ENCODE peak calls at places on chromosomes 3 and 15, in nine cellular contexts. G is vagina, W is nephron progenitor cell, A is bronchial epithelial cell, I is stomach, B is neural crest cell, S is uterus, L is B cell, C is AG04450. O is an unnamed sample.

GRCh38 chr15:93028632-93029612 is 60.1 kb downstream of the RGMA start:
- DNase-seq in B (no peak), L (no peak), G (no peak), A (peak), W (no peak), C (peak), S (peak), I (peak), O (peak)

GRCh38 chr15:68256675-68257450 is 20.7 kb upstream of the FEM1B start:
- DNase-seq in C (no peak), A (peak), W (peak), S (peak), I (peak), G (no peak), B (peak), L (peak), O (peak)

GRCh38 chr3:158700559-158700958 is 28.1 kb upstream of the LXN start:
- DNase-seq in L (no peak), W (no peak), I (no peak), B (no peak), G (no peak), C (no peak), A (no peak), S (no peak), O (no peak)

GRCh38 chr3:195012100-195012499 is 258.9 kb downstream of the XXYLT1 start:
- DNase-seq in W (no peak), G (no peak), S (no peak), C (no peak), A (no peak), B (no peak), I (peak), L (no peak), O (no peak)

GRCh38 chr3:55454611-55455010 is 32.5 kb downstream of the WNT5A start:
- DNase-seq in L (no peak), W (no peak), B (no peak), G (no peak), C (no peak), A (no peak), I (no peak), S (no peak), O (no peak)

GRCh38 chr3:139325551-139325950 is 18.3 kb upstream of the MRPS22 start:
- DNase-seq in B (no peak), A (no peak), L (no peak), I (no peak), G (no peak), W (no peak), C (no peak), S (no peak), O (no peak)

GRCh38 chr3:126480251-126480650 is 4.6 kb upstream of the ZXDC start:
- DNase-seq in G (no peak), L (no peak), C (no peak), W (no peak), I (no peak), A (no peak), B (no peak), S (no peak), O (no peak)

GRCh38 chr15:84605225-84605882 is 4.5 kb downstream of the ZSCAN2 start:
- DNase-seq in L (no peak), W (no peak), I (no peak), G (no peak), S (no peak), A (no peak), C (no peak), B (no peak), O (no peak)

GRCh38 chr15:63971427-63971805 is 74.9 kb downstream of the DAPK2 start:
- DNase-seq in I (no peak), G (peak), C (no peak), W (no peak), S (no peak), L (no peak), B (no peak), A (no peak), O (no peak)

GRCh38 chr3:51955893-51956770 is 951 bp downstream of the GPR62 start:
- DNase-seq in G (no peak), W (peak), C (no peak), A (peak), B (peak), S (peak), L (peak), I (peak), O (no peak)

GRCh38 chr15:89303986-89304385 is 30.6 kb downstream of the POLG start:
- DNase-seq in G (no peak), S (no peak), A (no peak), W (no peak), L (no peak), I (no peak), B (no peak), C (no peak), O (no peak)

GRCh38 chr3:23159929-23160328 is 43.2 kb upstream of the UBE2E2 start:
- DNase-seq in G (no peak), S (no peak), W (no peak), B (no peak), L (no peak), C (peak), I (no peak), A (peak), O (peak)

GRCh38 chr15:70584838-70585706 is 178.3 kb downstream of the UACA start:
- DNase-seq in G (no peak), L (peak), I (peak), W (peak), C (no peak), A (peak), S (no peak), B (peak), O (no peak)

GRCh38 chr15:42798802-42799201 is 61.9 kb upstream of the CDAN1 start:
- DNase-seq in B (no peak), G (no peak), A (no peak), L (no peak), C (no peak), S (no peak), W (no peak), I (no peak), O (no peak)

GRCh38 chr3:87634426-87634825 is 358.0 kb upstream of the POU1F1 start:
- DNase-seq in G (no peak), B (no peak), L (no peak), I (no peak), A (no peak), W (no peak), S (no peak), C (no peak), O (no peak)

GRCh38 chr3:140424211-140424610 is 253.7 kb upstream of the TRIM42 start:
- DNase-seq in I (no peak), W (no peak), G (no peak), B (no peak), L (no peak), S (no peak), A (peak), C (no peak), O (no peak)

GRCh38 chr3:134486577-134487041 is 752 bp downstream of the CEP63 start:
- DNase-seq in I (no peak), B (no peak), G (no peak), A (peak), C (no peak), L (no peak), W (no peak), S (no peak), O (no peak)

GRCh38 chr3:39911465-39912309 is 102.3 kb downstream of the MYRIP start:
- DNase-seq in C (no peak), B (no peak), A (peak), G (no peak), W (peak), S (no peak), L (no peak), I (no peak), O (peak)
- TF ChIP-seq CTCF in C (no peak), B (no peak), A (peak), G (no peak), W (no peak), S (no peak), L (no peak), I (no peak), O (no peak)

GRCh38 chr3:89315750-89316149 is 208.3 kb downstream of the EPHA3 start:
- DNase-seq in A (no peak), B (no peak), G (no peak), L (no peak), I (no peak), S (no peak), W (no peak), C (no peak), O (no peak)

GRCh38 chr3:89314454-89314853 is 207.0 kb downstream of the EPHA3 start:
- DNase-seq in S (no peak), W (peak), L (no peak), A (peak), B (no peak), I (no peak), C (no peak), G (no peak), O (no peak)

DNA sequence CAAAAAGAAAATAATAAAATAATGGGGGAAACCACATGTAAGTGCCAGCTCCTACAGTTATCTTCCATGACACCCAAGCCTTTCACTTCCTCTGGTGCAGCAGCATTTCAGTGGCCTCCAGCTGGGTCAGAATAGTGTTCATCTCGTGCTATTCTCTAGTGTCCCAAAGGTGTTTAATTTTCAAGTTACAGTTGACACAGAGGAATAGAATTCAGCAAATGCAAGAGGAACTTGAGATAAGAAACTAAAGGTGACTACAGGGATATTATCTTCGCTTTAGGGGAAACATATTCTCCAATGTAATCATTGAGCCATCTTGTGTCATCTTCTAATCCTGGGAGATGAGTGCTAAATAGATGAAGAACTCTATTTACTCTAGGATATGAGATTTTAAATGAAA is 212.8 kb downstream of the EPHA3 start:
- DNase-seq in B (no peak), I (no peak), C (no peak), A (no peak), W (no peak), S (no peak), L (no peak), G (no peak), O (no peak)
- TF ChIP-seq CTCF in B (no peak), I (no peak), C (no peak), A (no peak), W (no peak), S (no peak), L (no peak), G (no peak), O (no peak)

GRCh38 chr15:74133071-74133702 is 2.8 kb downstream of the ISLR2 start:
- DNase-seq in W (peak), A (no peak), L (peak), S (no peak), C (no peak), B (no peak), I (no peak), G (no peak), O (no peak)
- TF ChIP-seq CTCF in W (no peak), A (peak), L (no peak), S (no peak), C (no peak), B (no peak), I (no peak), G (no peak), O (no peak)

DNA sequence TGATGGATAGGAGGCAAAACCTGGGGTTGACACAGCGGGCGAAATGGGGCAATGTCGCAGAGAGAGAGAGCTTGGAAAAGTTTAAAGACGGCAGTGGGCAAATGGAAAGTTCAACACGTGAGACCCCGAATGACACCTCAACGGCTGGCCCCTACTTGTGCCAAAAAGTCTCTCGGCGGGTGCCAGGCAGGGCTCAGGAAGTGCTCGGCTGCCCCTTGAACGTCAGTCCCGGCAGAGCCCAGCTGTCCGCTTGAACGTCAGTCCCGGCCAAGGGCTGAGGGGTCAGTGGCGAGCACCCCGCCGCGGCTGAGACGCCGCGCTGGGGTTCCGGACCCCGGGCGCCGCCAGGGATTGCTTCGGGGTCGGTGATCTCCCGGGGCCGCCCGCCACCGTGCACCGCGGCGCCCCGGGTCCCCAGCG is 638 bp downstream of the EOGT start:
- DNase-seq in L (no peak), B (peak), C (no peak), G (no peak), I (peak), S (peak), W (peak), A (peak), O (no peak)
- TF ChIP-seq CTCF in L (no peak), B (no peak), C (no peak), G (no peak), I (no peak), S (no peak), W (no peak), A (peak), O (no peak)

GRCh38 chr3:170117134-170117533 is 64.4 kb downstream of the PHC3 start:
- DNase-seq in B (no peak), W (no peak), I (no peak), G (no peak), S (no peak), C (no peak), A (peak), L (no peak), O (no peak)
- TF ChIP-seq CTCF in B (peak), W (peak), I (no peak), G (no peak), S (no peak), C (peak), A (peak), L (no peak), O (peak)

O was measured in AG09309.